ENCODE peak calls at places on chromosomes 11 and 22, in five cellular contexts. I is NCI-H1436; H is activated naive CD8-positive, alpha-beta T cell treated with anti-CD3 and anti-CD28 coated beads for 36 hours; T is SK-N-SH; Q is GM06990. E is an unnamed sample.

GRCh38 chr11:65402790-65403189 is 16.4 kb downstream of the FRMD8 start:
- DNase-seq in I (no peak), H (no peak), T (no peak), Q (no peak), E (no peak)

GRCh38 chr11:76621866-76622265 is 48.7 kb downstream of the LRRC32 start:
- DNase-seq in I (no peak), H (no peak), T (no peak), Q (no peak), E (no peak)

GRCh38 chr11:130831506-130832385 is 84.5 kb downstream of the SNX19 start:
- DNase-seq in I (no peak), H (no peak), T (peak; percentile 41), Q (peak; percentile 48), E (peak; percentile 44)

GRCh38 chr11:106471273-106471672 is 393.8 kb downstream of the AASDHPPT start:
- DNase-seq in I (no peak), H (no peak), T (no peak), Q (no peak), E (no peak)

GRCh38 chr11:118619444-118620205 is 12.2 kb downstream of the PHLDB1 start:
- DNase-seq in I (no peak), H (no peak), T (no peak), Q (no peak), E (no peak)

GRCh38 chr22:37220543-37220968 is 8.3 kb upstream of the SSTR3 start:
- DNase-seq in I (no peak), H (no peak), T (no peak), Q (no peak), E (no peak)

GRCh38 chr11:9461760-9462134 is 935 bp downstream of the ZNF143 start:
- DNase-seq in I (no peak), H (no peak), T (peak; percentile 11), Q (no peak), E (peak; percentile 22)

GRCh38 chr11:66082936-66083698 is 13.0 kb downstream of the PACS1 start:
- DNase-seq in I (peak; percentile 57), H (no peak), T (peak; percentile 78), Q (no peak), E (peak; percentile 46)

GRCh38 chr11:113177596-113178115 is 136.7 kb upstream of the TTC12 start:
- DNase-seq in I (no peak), H (no peak), T (no peak), Q (no peak), E (no peak)

GRCh38 chr11:3207530-3208189 is 11.0 kb downstream of the MRGPRG start:
- DNase-seq in I (no peak), H (no peak), T (no peak), Q (no peak), E (no peak)

GRCh38 chr11:63490551-63491239 is at the start of gene PLAAT5:
- DNase-seq in I (no peak), H (peak; percentile 28), T (peak; percentile 50), Q (no peak), E (no peak)

GRCh38 chr22:31491218-31491962 is 1.7 kb upstream of the EIF4ENIF1 start:
- DNase-seq in I (no peak), H (no peak), T (no peak), Q (no peak), E (no peak)

GRCh38 chr11:14789879-14790484 is 102.0 kb downstream of the CYP2R1 start:
- DNase-seq in I (no peak), H (no peak), T (no peak), Q (no peak), E (no peak)

GRCh38 chr22:41636467-41636866 is 15.4 kb downstream of the XRCC6 start:
- DNase-seq in I (no peak), H (no peak), T (no peak), Q (no peak), E (no peak)

GRCh38 chr11:68661697-68662603 is 22.4 kb upstream of the GAL start:
- DNase-seq in I (no peak), H (no peak), T (peak; percentile 94), Q (no peak), E (peak; percentile 98)

GRCh38 chr11:105862736-105863367 is 159.2 kb downstream of the MSANTD4 start:
- DNase-seq in I (peak; percentile 6), H (no peak), T (peak; percentile 29), Q (no peak), E (peak; percentile 42)

GRCh38 chr22:25083414-25084166 is 116.1 kb upstream of the CRYBB3 start:
- DNase-seq in I (no peak), H (no peak), T (peak; percentile 30), Q (no peak), E (no peak)

GRCh38 chr11:16825091-16825490 is 86.6 kb downstream of the C11orf58 start:
- DNase-seq in I (no peak), H (no peak), T (no peak), Q (no peak), E (peak; percentile 76)

GRCh38 chr11:65651589-65652510 is 10.9 kb downstream of the RELA start:
- DNase-seq in I (no peak), H (no peak), T (no peak), Q (peak; percentile 15), E (no peak)

GRCh38 chr22:22684605-22685561 is 40.5 kb downstream of the GGTLC2 start:
- DNase-seq in I (no peak), H (peak; percentile 29), T (no peak), Q (no peak), E (peak; percentile 23)

GRCh38 chr22:46777609-46777970 is 15.1 kb downstream of the TBC1D22A start:
- DNase-seq in I (no peak), H (peak; percentile 62), T (no peak), Q (peak; percentile 82), E (no peak)

GRCh38 chr22:28402066-28402465 is 277.6 kb downstream of the TTC28 start:
- DNase-seq in I (no peak), H (no peak), T (no peak), Q (no peak), E (no peak)

GRCh38 chr11:129146196-129146595 is 45.9 kb downstream of the ARHGAP32 start:
- DNase-seq in I (no peak), H (no peak), T (no peak), Q (no peak), E (no peak)

GRCh38 chr11:61966673-61967176 is 709 bp downstream of the FTH1 start:
- DNase-seq in I (no peak), H (peak; percentile 21), T (peak; percentile 45), Q (no peak), E (peak; percentile 32)

GRCh38 chr11:118342503-118343161 is at the start of gene CD3D:
- DNase-seq in I (no peak), H (peak; percentile 74), T (no peak), Q (no peak), E (no peak)

E was measured in SK-N-DZ.